ENCODE peak calls at places on chromosome 3, in ten cellular contexts. V is fibroblast of lung; A is neural crest cell; Z is AG09319; B is progenitor cell of endocrine pancreas; S is GM10248; H is fibroblast of pulmonary artery; W is K562; F is CD4-positive, alpha-beta T cell; R is RWPE1. M is an unnamed sample.
A peak's percentile ranks its signal among the peaks of the same experiment; 100 is the strongest.

GRCh38 chr3:101119535-101119934 is 126.3 kb upstream of the ABI3BP start:
- DNase-seq in B (no peak), A (no peak), Z (peak; percentile 19), V (peak; percentile 77), W (no peak), F (no peak), R (peak; percentile 6), S (no peak), H (peak; percentile 85), M (no peak)

GRCh38 chr3:42712344-42712648 is 9.7 kb upstream of the HHATL start:
- DNase-seq in S (no peak), B (no peak), F (no peak), H (no peak), A (no peak), R (no peak), V (no peak), Z (no peak), W (no peak), M (no peak)

GRCh38 chr3:16325850-16326249 is 60.8 kb downstream of the OXNAD1 start:
- DNase-seq in W (no peak), H (no peak), V (no peak), B (no peak), A (no peak), R (no peak), F (no peak), Z (no peak), S (no peak), M (no peak)

GRCh38 chr3:186259612-186260383 is 102.2 kb downstream of the DGKG start:
- DNase-seq in B (peak; percentile 77), Z (no peak), R (peak; percentile 88), H (peak; percentile 64), A (peak; percentile 59), F (peak; percentile 54), V (peak; percentile 54), S (peak; percentile 86), W (peak; percentile 77), M (peak; percentile 85)

GRCh38 chr3:188171682-188172467 is 17.9 kb downstream of the LPP start:
- DNase-seq in S (no peak), B (no peak), V (no peak), R (no peak), H (no peak), W (no peak), Z (no peak), F (no peak), A (no peak), M (no peak)

GRCh38 chr3:63689285-63689684 is 36.8 kb downstream of the SNTN start:
- DNase-seq in S (no peak), H (no peak), Z (no peak), A (no peak), W (no peak), B (no peak), F (no peak), V (no peak), R (no peak), M (no peak)

GRCh38 chr3:96478496-96478895 is 335.9 kb upstream of the EPHA6 start:
- DNase-seq in B (no peak), F (no peak), Z (no peak), V (no peak), W (no peak), A (no peak), H (no peak), R (peak; percentile 8), S (no peak), M (no peak)

GRCh38 chr3:120448707-120449650 is 1.8 kb downstream of the FSTL1 start:
- DNase-seq in H (peak; percentile 67), R (peak; percentile 22), B (no peak), S (no peak), F (no peak), Z (no peak), V (peak; percentile 73), A (no peak), W (no peak), M (no peak)

GRCh38 chr3:161069441-161070251 is 35.5 kb downstream of the B3GALNT1 start:
- DNase-seq in V (peak; percentile 84), F (no peak), R (peak; percentile 71), Z (peak; percentile 14), B (no peak), H (peak; percentile 80), S (peak; percentile 69), A (no peak), W (no peak), M (no peak)

GRCh38 chr3:77142636-77143035 is 102.7 kb downstream of the ROBO2 start:
- DNase-seq in F (no peak), V (no peak), W (no peak), H (no peak), A (no peak), S (no peak), R (no peak), Z (no peak), B (no peak), M (no peak)

GRCh38 chr3:181316481-181316880 is 326.9 kb upstream of the DNAJC19 start:
- DNase-seq in B (no peak), S (no peak), R (peak; percentile 4), H (peak; percentile 16), A (peak; percentile 15), V (peak; percentile 11), W (no peak), F (no peak), Z (no peak), M (no peak)

GRCh38 chr3:28853830-28854229 is 427.0 kb upstream of the RBMS3 start:
- DNase-seq in R (no peak), B (no peak), F (no peak), A (no peak), H (peak; percentile 51), S (no peak), V (peak; percentile 57), W (no peak), Z (no peak), M (no peak)

GRCh38 chr3:115660646-115661442 is 37.5 kb downstream of the GAP43 start:
- DNase-seq in H (no peak), Z (no peak), B (no peak), W (no peak), S (no peak), V (peak; percentile 41), R (no peak), F (no peak), A (no peak), M (no peak)

GRCh38 chr3:43892535-43892934 is 201.8 kb downstream of the ABHD5 start:
- DNase-seq in S (peak; percentile 65), B (no peak), R (no peak), V (no peak), A (no peak), H (no peak), Z (no peak), F (no peak), W (no peak), M (no peak)

GRCh38 chr3:264394-265156 is 68.0 kb downstream of the CHL1 start:
- DNase-seq in W (no peak), H (peak; percentile 55), Z (peak; percentile 4), R (peak; percentile 5), F (no peak), S (no peak), V (peak; percentile 98), B (no peak), A (no peak), M (no peak)

GRCh38 chr3:17632401-17633100 is 109.9 kb downstream of the TBC1D5 start:
- DNase-seq in F (no peak), Z (peak; percentile 28), V (peak; percentile 73), R (peak; percentile 20), S (no peak), B (no peak), A (no peak), W (peak; percentile 17), H (peak; percentile 70), M (no peak)

GRCh38 chr3:175005881-175006280 is 146.7 kb downstream of the NAALADL2 start:
- DNase-seq in S (no peak), A (no peak), Z (peak; percentile 73), B (no peak), F (no peak), W (no peak), H (no peak), V (peak; percentile 41), R (no peak), M (no peak)

GRCh38 chr3:155983834-155984474 is 113.5 kb downstream of the GMPS start:
- DNase-seq in R (no peak), B (no peak), W (no peak), Z (no peak), H (no peak), A (no peak), F (no peak), S (no peak), V (no peak), M (no peak)
- TF ChIP-seq CTCF in R (no peak), B (no peak), W (peak; percentile 62), Z (no peak), H (no peak), A (peak; percentile 22), F (no peak), S (no peak), V (no peak), M (no peak)

GRCh38 chr3:14169871-14170270 is 8.5 kb downstream of the XPC start:
- DNase-seq in W (no peak), Z (no peak), H (no peak), F (no peak), A (no peak), V (no peak), B (no peak), S (no peak), R (no peak), M (no peak)
- TF ChIP-seq CTCF in W (no peak), Z (no peak), H (no peak), F (no peak), A (no peak), V (no peak), B (no peak), S (no peak), R (no peak), M (no peak)

GRCh38 chr3:159795776-159796175 is 192.9 kb upstream of the IL12A start:
- DNase-seq in S (no peak), H (no peak), F (no peak), A (no peak), W (no peak), V (no peak), R (no peak), Z (no peak), B (no peak), M (no peak)

GRCh38 chr3:159796226-159796625 is 192.4 kb upstream of the IL12A start:
- DNase-seq in Z (no peak), R (no peak), S (no peak), F (no peak), W (no peak), H (no peak), V (no peak), B (no peak), A (no peak), M (no peak)

GRCh38 chr3:159797771-159798170 is 190.9 kb upstream of the IL12A start:
- DNase-seq in V (no peak), F (no peak), S (no peak), H (no peak), Z (no peak), B (no peak), A (no peak), R (no peak), W (no peak), M (no peak)

GRCh38 chr3:159796744-159797143 is 191.9 kb upstream of the IL12A start:
- DNase-seq in V (peak; percentile 71), A (no peak), B (no peak), S (no peak), F (no peak), W (no peak), R (no peak), Z (no peak), H (peak; percentile 84), M (no peak)

GRCh38 chr3:159795050-159795449 is 193.6 kb upstream of the IL12A start:
- DNase-seq in R (no peak), A (no peak), F (no peak), H (no peak), V (no peak), Z (no peak), W (no peak), S (no peak), B (no peak), M (no peak)
- TF ChIP-seq CTCF in R (no peak), A (no peak), F (no peak), H (no peak), V (no peak), Z (no peak), W (no peak), S (no peak), B (no peak), M (no peak)

GRCh38 chr3:109224333-109224732 is 87.8 kb downstream of the C3orf85 start:
- DNase-seq in A (no peak), H (no peak), S (no peak), V (no peak), B (no peak), W (no peak), Z (no peak), F (no peak), R (no peak), M (no peak)
- TF ChIP-seq CTCF in A (no peak), H (peak; percentile 13), S (no peak), V (no peak), B (peak; percentile 17), W (peak; percentile 46), Z (no peak), F (no peak), R (no peak), M (peak; percentile 17)